ENCODE peak calls at places on chromosome 18, in five cellular contexts. One of them, this sample, is unnamed. For H3K36me3, the result is how much of the 10 kb centered on the place peaks cover.

GRCh38 chr18:61851940-61852451 is 40.8 kb downstream of the RNF152 start:
- ATAC-seq in upper lobe of left lung: no peak
- ATAC-seq in K562: no peak
- ATAC-seq in HepG2: no peak
- ATAC-seq in GM12878: no peak
- ATAC-seq in this sample: no peak

GRCh38 chr18:13217971-13218375 is 587 bp upstream of the LDLRAD4 start:
- ATAC-seq in GM12878: no peak
- ATAC-seq in upper lobe of left lung: no peak
- ATAC-seq in HepG2: peak
- ATAC-seq in K562: no peak
- ATAC-seq in this sample: peak

GRCh38 chr18:78799382-78800089 is 180.1 kb upstream of the SALL3 start:
- ATAC-seq in HepG2: no peak
- ATAC-seq in upper lobe of left lung: no peak
- ATAC-seq in K562: no peak
- ATAC-seq in GM12878: no peak
- ATAC-seq in this sample: no peak

GRCh38 chr18:74840492-74841167 is 243.0 kb downstream of the ZNF407 start:
- ATAC-seq in K562: no peak
- ATAC-seq in HepG2: peak
- ATAC-seq in upper lobe of left lung: no peak
- ATAC-seq in GM12878: no peak
- ATAC-seq in this sample: no peak

GRCh38 chr18:31199190-31199769 is 36.6 kb upstream of the DSC1 start:
- ATAC-seq in K562: no peak
- ATAC-seq in upper lobe of left lung: no peak
- ATAC-seq in GM12878: no peak
- ATAC-seq in HepG2: no peak
- ATAC-seq in this sample: no peak

GRCh38 chr18:57863706-57864105 is 60.6 kb upstream of the ATP8B1 start:
- ATAC-seq in HepG2: no peak
- ATAC-seq in upper lobe of left lung: no peak
- ATAC-seq in GM12878: no peak
- ATAC-seq in K562: no peak
- ATAC-seq in this sample: no peak

GRCh38 chr18:37321578-37322496 is 243.8 kb downstream of the CELF4 start:
- ATAC-seq in HepG2: peak
- ATAC-seq in upper lobe of left lung: peak
- ATAC-seq in K562: peak
- ATAC-seq in GM12878: peak
- ATAC-seq in this sample: no peak

GRCh38 chr18:1361931-1362330 is 457.3 kb downstream of the ADCYAP1 start:
- ATAC-seq in HepG2: no peak
- ATAC-seq in K562: no peak
- ATAC-seq in upper lobe of left lung: no peak
- ATAC-seq in GM12878: no peak
- ATAC-seq in this sample: no peak

GRCh38 chr18:24935008-24935407 is 417.0 kb downstream of the ZNF521 start:
- ATAC-seq in HepG2: no peak
- ATAC-seq in GM12878: no peak
- ATAC-seq in upper lobe of left lung: no peak
- ATAC-seq in K562: no peak
- ATAC-seq in this sample: no peak

GRCh38 chr18:13379930-13380665 is 161.5 kb downstream of the LDLRAD4 start:
- ATAC-seq in upper lobe of left lung: no peak
- ATAC-seq in GM12878: no peak
- ATAC-seq in HepG2: no peak
- ATAC-seq in K562: no peak
- ATAC-seq in this sample: no peak

GRCh38 chr18:57561728-57562423 is 24.6 kb downstream of the FECH start:
- ATAC-seq in K562: peak
- ATAC-seq in HepG2: peak
- ATAC-seq in GM12878: peak
- ATAC-seq in upper lobe of left lung: peak
- ATAC-seq in this sample: peak

GRCh38 chr18:35247412-35248249 is 6.8 kb downstream of the ZNF397 start:
- ATAC-seq in K562: no peak
- ATAC-seq in HepG2: no peak
- ATAC-seq in upper lobe of left lung: no peak
- ATAC-seq in GM12878: peak
- ATAC-seq in this sample: no peak

GRCh38 chr18:49723648-49724180 is 89.6 kb downstream of the ACAA2 start:
- ATAC-seq in GM12878: peak
- ATAC-seq in upper lobe of left lung: no peak
- ATAC-seq in K562: no peak
- ATAC-seq in HepG2: peak
- ATAC-seq in this sample: no peak

GRCh38 chr18:7307018-7307417 is 76.1 kb downstream of the LRRC30 start:
- ATAC-seq in HepG2: no peak
- ATAC-seq in upper lobe of left lung: no peak
- ATAC-seq in GM12878: no peak
- ATAC-seq in K562: no peak
- ATAC-seq in this sample: no peak

GRCh38 chr18:55983433-55983832 is 395.4 kb upstream of the TCF4 start:
- ATAC-seq in HepG2: no peak
- ATAC-seq in K562: no peak
- ATAC-seq in GM12878: no peak
- ATAC-seq in upper lobe of left lung: no peak
- ATAC-seq in this sample: no peak

GRCh38 chr18:34740101-34740500 is 30.0 kb downstream of the DTNA start:
- ATAC-seq in HepG2: no peak
- ATAC-seq in GM12878: no peak
- ATAC-seq in upper lobe of left lung: no peak
- ATAC-seq in K562: no peak
- ATAC-seq in this sample: no peak

GRCh38 chr18:24249716-24250115 is 110.9 kb downstream of the CABYR start:
- ATAC-seq in HepG2: no peak
- ATAC-seq in upper lobe of left lung: no peak
- ATAC-seq in K562: no peak
- ATAC-seq in GM12878: no peak
- ATAC-seq in this sample: no peak

GRCh38 chr18:67864677-67865340 is 348.3 kb upstream of the DSEL start:
- ATAC-seq in HepG2: no peak
- ATAC-seq in K562: no peak
- ATAC-seq in GM12878: no peak
- ATAC-seq in upper lobe of left lung: no peak
- ATAC-seq in this sample: no peak

GRCh38 chr18:74533666-74534065 is 634 bp upstream of the CNDP1 start:
- ATAC-seq in K562: no peak
- ATAC-seq in upper lobe of left lung: no peak
- ATAC-seq in HepG2: no peak
- ATAC-seq in GM12878: no peak
- ATAC-seq in this sample: no peak

GRCh38 chr18:61031626-61032025 is 301.6 kb upstream of the CDH20 start:
- ATAC-seq in K562: no peak
- ATAC-seq in HepG2: no peak
- ATAC-seq in upper lobe of left lung: no peak
- ATAC-seq in GM12878: no peak
- ATAC-seq in this sample: no peak

GRCh38 chr18:50013363-50014138 is 181.4 kb downstream of the MYO5B start:
- ATAC-seq in GM12878: no peak
- ATAC-seq in upper lobe of left lung: peak
- ATAC-seq in K562: no peak
- ATAC-seq in HepG2: no peak
- ATAC-seq in this sample: no peak

GRCh38 chr18:12305930-12306629 is 2.0 kb upstream of the TUBB6 start:
- ATAC-seq in upper lobe of left lung: no peak
- ATAC-seq in HepG2: no peak
- ATAC-seq in K562: peak
- ATAC-seq in GM12878: no peak
- ATAC-seq in this sample: no peak

GRCh38 chr18:25230658-25231326 is 121.2 kb downstream of the ZNF521 start:
- ATAC-seq in K562: no peak
- ATAC-seq in GM12878: no peak
- ATAC-seq in upper lobe of left lung: peak
- ATAC-seq in HepG2: no peak
- ATAC-seq in this sample: peak

GRCh38 chr18:63237486-63237885 is 82.1 kb downstream of the BCL2 start:
- ATAC-seq in K562: no peak
- ATAC-seq in HepG2: peak
- ATAC-seq in GM12878: no peak
- ATAC-seq in upper lobe of left lung: no peak
- ATAC-seq in this sample: peak

GRCh38 chr18:75477913-75478312 is 50.4 kb upstream of the SMIM21 start:
- ATAC-seq in K562: no peak
- ATAC-seq in upper lobe of left lung: peak
- ATAC-seq in GM12878: peak
- ATAC-seq in HepG2: no peak
- ATAC-seq in this sample: no peak

GRCh38 chr18:21831413-21831831 is 90.8 kb downstream of the MIB1 start:
- ATAC-seq in K562: no peak
- ATAC-seq in upper lobe of left lung: no peak
- ATAC-seq in HepG2: no peak
- ATAC-seq in GM12878: no peak
- ATAC-seq in this sample: peak

GRCh38 chr18:31065036-31065773 is 22.7 kb upstream of the DSC3 start:
- ATAC-seq in HepG2: no peak
- ATAC-seq in K562: peak
- ATAC-seq in GM12878: no peak
- ATAC-seq in upper lobe of left lung: no peak
- ATAC-seq in this sample: no peak

GRCh38 chr18:10453261-10453884 is 1.1 kb upstream of the APCDD1 start:
- ATAC-seq in HepG2: no peak
- ATAC-seq in K562: no peak
- ATAC-seq in GM12878: no peak
- ATAC-seq in upper lobe of left lung: peak
- ATAC-seq in this sample: peak

DNA sequence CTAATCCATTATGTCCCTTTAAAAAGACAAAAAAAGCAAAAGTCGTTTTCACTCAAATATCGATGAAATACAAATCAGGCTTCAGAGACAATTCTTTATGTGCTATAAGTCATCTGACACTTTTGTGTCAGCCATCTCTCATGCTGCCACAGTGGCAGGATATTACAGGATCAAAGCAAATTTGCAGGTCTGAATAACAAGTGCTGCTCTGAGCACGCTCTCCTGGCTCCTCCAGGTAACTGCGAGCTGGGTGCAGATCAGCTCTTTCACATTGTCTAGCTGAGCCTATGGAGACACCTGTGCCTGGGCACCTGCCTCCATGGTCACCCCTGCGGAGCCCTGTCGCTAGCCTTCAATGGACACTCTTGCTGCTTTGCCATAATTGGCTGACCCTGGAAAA is 250.2 kb upstream of the RAB12 start:
- ATAC-seq in upper lobe of left lung: no peak
- ATAC-seq in K562: no peak
- ATAC-seq in HepG2: peak
- ATAC-seq in GM12878: no peak
- ATAC-seq in this sample: no peak
- TF ChIP-seq EP300 in upper lobe of left lung: no peak
- TF ChIP-seq EP300 in K562: no peak
- TF ChIP-seq EP300 in HepG2: no peak
- TF ChIP-seq EP300 in GM12878: no peak
- TF ChIP-seq EP300 in this sample: no peak

DNA sequence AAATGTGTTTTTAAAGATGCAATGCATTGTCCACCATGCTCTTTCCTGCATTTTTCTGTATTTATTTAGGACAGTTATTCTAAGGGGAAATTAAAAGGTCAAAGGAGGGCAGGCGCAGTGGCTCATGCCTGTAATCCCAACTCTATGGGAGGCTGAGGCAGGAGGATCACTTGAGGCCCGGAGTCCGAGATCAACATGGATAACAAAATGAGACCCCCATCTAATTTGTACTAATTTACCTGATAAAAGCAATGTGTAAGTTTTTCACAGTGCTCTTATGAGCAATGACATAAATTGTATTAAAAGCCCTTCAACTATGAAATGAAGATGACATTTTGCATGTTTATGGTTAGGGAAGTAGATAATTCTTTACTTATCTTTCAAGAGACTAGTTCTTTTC is 9.6 kb downstream of the HSBP1L1 start:
- ATAC-seq in upper lobe of left lung: no peak
- ATAC-seq in K562: no peak
- ATAC-seq in HepG2: no peak
- ATAC-seq in GM12878: no peak
- ATAC-seq in this sample: no peak
- H3K36me3 ChIP-seq in upper lobe of left lung: under half
- H3K36me3 ChIP-seq in K562: half or more
- H3K36me3 ChIP-seq in HepG2: half or more
- H3K36me3 ChIP-seq in GM12878: under half
- H3K36me3 ChIP-seq in this sample: half or more

GRCh38 chr18:3409811-3410210 is 40.2 kb upstream of the TGIF1 start:
- ATAC-seq in upper lobe of left lung: no peak
- ATAC-seq in K562: no peak
- ATAC-seq in GM12878: no peak
- ATAC-seq in HepG2: no peak
- ATAC-seq in this sample: no peak

GRCh38 chr18:3411854-3412268 is 38.1 kb upstream of the TGIF1 start:
- ATAC-seq in K562: no peak
- ATAC-seq in HepG2: no peak
- ATAC-seq in upper lobe of left lung: peak
- ATAC-seq in GM12878: peak
- ATAC-seq in this sample: peak

GRCh38 chr18:3410273-3410672 is 39.7 kb upstream of the TGIF1 start:
- ATAC-seq in GM12878: no peak
- ATAC-seq in K562: peak
- ATAC-seq in upper lobe of left lung: no peak
- ATAC-seq in HepG2: no peak
- ATAC-seq in this sample: no peak

GRCh38 chr18:3415110-3415509 is 34.9 kb upstream of the TGIF1 start:
- ATAC-seq in upper lobe of left lung: no peak
- ATAC-seq in K562: no peak
- ATAC-seq in HepG2: no peak
- ATAC-seq in GM12878: no peak
- ATAC-seq in this sample: no peak

DNA sequence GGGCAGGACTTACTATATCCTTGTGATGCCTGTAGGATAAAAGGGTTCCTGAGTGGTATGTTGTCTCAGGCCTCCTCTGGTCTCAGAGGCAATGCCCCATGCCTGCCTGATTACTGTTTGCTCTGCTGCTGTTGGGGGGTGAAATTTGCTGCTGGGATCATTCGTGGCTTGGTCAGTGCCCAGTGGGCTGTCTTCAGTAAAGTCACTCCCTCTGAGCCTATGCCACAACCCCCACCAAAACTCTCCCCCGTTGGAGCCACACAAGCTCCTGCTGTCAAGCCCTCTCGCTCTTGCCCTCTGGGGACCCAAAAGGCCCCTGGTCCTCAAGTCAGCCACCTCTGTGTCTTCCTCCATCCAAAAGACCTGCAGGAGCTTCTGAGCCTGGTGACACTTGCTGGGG is 38.6 kb upstream of the TGIF1 start:
- ATAC-seq in HepG2: no peak
- ATAC-seq in GM12878: no peak
- ATAC-seq in K562: no peak
- ATAC-seq in upper lobe of left lung: no peak
- ATAC-seq in this sample: no peak
- H3K4me3 ChIP-seq in HepG2: no peak
- H3K4me3 ChIP-seq in GM12878: no peak
- H3K4me3 ChIP-seq in K562: no peak
- H3K4me3 ChIP-seq in upper lobe of left lung: peak
- H3K4me3 ChIP-seq in this sample: no peak

DNA sequence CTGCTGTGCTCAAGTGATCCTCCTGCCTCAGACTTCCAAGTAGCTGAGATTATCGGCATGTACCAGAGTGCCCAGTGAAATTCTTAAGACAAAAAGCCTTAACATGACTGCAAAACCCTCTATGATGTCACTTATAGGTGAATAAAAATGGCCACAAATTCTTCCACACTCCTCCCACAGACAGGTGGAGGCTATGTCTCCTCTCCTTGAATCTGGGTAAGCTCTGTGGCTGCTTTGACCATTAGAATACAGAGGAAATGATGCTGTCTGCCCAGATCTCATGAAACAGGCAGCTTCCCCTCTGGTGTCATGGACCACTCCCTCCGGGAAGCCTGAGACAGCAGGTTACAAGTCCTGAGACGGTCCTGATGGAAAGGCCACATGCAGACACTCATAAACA is 211.1 kb downstream of the TGIF1 start:
- ATAC-seq in GM12878: peak
- ATAC-seq in K562: peak
- ATAC-seq in upper lobe of left lung: peak
- ATAC-seq in HepG2: no peak
- ATAC-seq in this sample: peak
- TF ChIP-seq EP300 in GM12878: no peak
- TF ChIP-seq EP300 in K562: no peak
- TF ChIP-seq EP300 in upper lobe of left lung: no peak
- TF ChIP-seq EP300 in HepG2: no peak
- TF ChIP-seq EP300 in this sample: no peak